ENCODE peak calls at places on chromosome 9, in ten cellular contexts. One of them, this sample, is unnamed.

GRCh38 chr9:95815153-95815552 is 60.3 kb upstream of the ERCC6L2 start:
- DNase-seq in CD4-positive, alpha-beta T cell: no peak
- DNase-seq in mesendoderm: no peak
- DNase-seq in EL: peak; percentile 61
- DNase-seq in fibroblast of pulmonary artery: peak; percentile 61
- DNase-seq in HTR-8/SVneo: peak; percentile 69
- DNase-seq in foreskin fibroblast: peak; percentile 33
- DNase-seq in AG09319: peak; percentile 46
- DNase-seq in AG04450: no peak
- DNase-seq in EH: peak; percentile 73
- DNase-seq in this sample: peak; percentile 97

GRCh38 chr9:124735121-124735520 is 36.0 kb downstream of the NR6A1 start:
- DNase-seq in HTR-8/SVneo: peak; percentile 29
- DNase-seq in mesendoderm: peak; percentile 74
- DNase-seq in CD4-positive, alpha-beta T cell: no peak
- DNase-seq in AG04450: no peak
- DNase-seq in EH: peak; percentile 77
- DNase-seq in AG09319: no peak
- DNase-seq in fibroblast of pulmonary artery: peak; percentile 75
- DNase-seq in foreskin fibroblast: peak; percentile 71
- DNase-seq in EL: peak; percentile 68
- DNase-seq in this sample: peak; percentile 71

GRCh38 chr9:137467161-137467581 is 8.0 kb upstream of the NSMF start:
- DNase-seq in CD4-positive, alpha-beta T cell: no peak
- DNase-seq in EL: no peak
- DNase-seq in HTR-8/SVneo: no peak
- DNase-seq in foreskin fibroblast: no peak
- DNase-seq in AG04450: no peak
- DNase-seq in mesendoderm: no peak
- DNase-seq in fibroblast of pulmonary artery: no peak
- DNase-seq in EH: no peak
- DNase-seq in AG09319: no peak
- DNase-seq in this sample: no peak

GRCh38 chr9:97525451-97525850 is 24.0 kb downstream of the TMOD1 start:
- DNase-seq in foreskin fibroblast: peak; percentile 71
- DNase-seq in HTR-8/SVneo: peak; percentile 45
- DNase-seq in CD4-positive, alpha-beta T cell: no peak
- DNase-seq in AG09319: peak; percentile 84
- DNase-seq in EH: peak; percentile 74
- DNase-seq in fibroblast of pulmonary artery: no peak
- DNase-seq in mesendoderm: no peak
- DNase-seq in AG04450: no peak
- DNase-seq in EL: peak; percentile 71
- DNase-seq in this sample: peak; percentile 41

GRCh38 chr9:132509921-132510874 is 72.2 kb upstream of the BARHL1 start:
- DNase-seq in EL: no peak
- DNase-seq in AG09319: no peak
- DNase-seq in EH: peak; percentile 3
- DNase-seq in fibroblast of pulmonary artery: peak; percentile 8
- DNase-seq in AG04450: no peak
- DNase-seq in HTR-8/SVneo: no peak
- DNase-seq in foreskin fibroblast: no peak
- DNase-seq in CD4-positive, alpha-beta T cell: no peak
- DNase-seq in mesendoderm: no peak
- DNase-seq in this sample: no peak

GRCh38 chr9:81002242-81002641 is 687.1 kb downstream of the TLE1 start:
- DNase-seq in AG04450: no peak
- DNase-seq in EL: no peak
- DNase-seq in mesendoderm: peak; percentile 56
- DNase-seq in foreskin fibroblast: no peak
- DNase-seq in AG09319: no peak
- DNase-seq in CD4-positive, alpha-beta T cell: no peak
- DNase-seq in HTR-8/SVneo: no peak
- DNase-seq in fibroblast of pulmonary artery: no peak
- DNase-seq in EH: no peak
- DNase-seq in this sample: peak; percentile 32

GRCh38 chr9:134630393-134630790 is 11.2 kb upstream of the COL5A1 start:
- DNase-seq in fibroblast of pulmonary artery: no peak
- DNase-seq in HTR-8/SVneo: no peak
- DNase-seq in foreskin fibroblast: no peak
- DNase-seq in mesendoderm: no peak
- DNase-seq in CD4-positive, alpha-beta T cell: no peak
- DNase-seq in EH: no peak
- DNase-seq in AG09319: no peak
- DNase-seq in EL: no peak
- DNase-seq in AG04450: no peak
- DNase-seq in this sample: no peak

GRCh38 chr9:15240927-15241326 is 66.1 kb downstream of the TTC39B start:
- DNase-seq in AG04450: no peak
- DNase-seq in mesendoderm: no peak
- DNase-seq in AG09319: no peak
- DNase-seq in CD4-positive, alpha-beta T cell: no peak
- DNase-seq in fibroblast of pulmonary artery: no peak
- DNase-seq in foreskin fibroblast: no peak
- DNase-seq in EH: no peak
- DNase-seq in HTR-8/SVneo: no peak
- DNase-seq in EL: no peak
- DNase-seq in this sample: no peak

GRCh38 chr9:137213160-137214060 is 7.9 kb downstream of the NDOR1 start:
- DNase-seq in EL: no peak
- DNase-seq in foreskin fibroblast: no peak
- DNase-seq in fibroblast of pulmonary artery: no peak
- DNase-seq in AG09319: no peak
- DNase-seq in HTR-8/SVneo: no peak
- DNase-seq in EH: no peak
- DNase-seq in mesendoderm: no peak
- DNase-seq in CD4-positive, alpha-beta T cell: no peak
- DNase-seq in AG04450: no peak
- DNase-seq in this sample: no peak

GRCh38 chr9:84697494-84698114 is 28.1 kb downstream of the NTRK2 start:
- DNase-seq in mesendoderm: peak; percentile 90
- DNase-seq in fibroblast of pulmonary artery: peak; percentile 58
- DNase-seq in EL: peak; percentile 50
- DNase-seq in CD4-positive, alpha-beta T cell: no peak
- DNase-seq in foreskin fibroblast: peak; percentile 52
- DNase-seq in AG09319: peak; percentile 5
- DNase-seq in HTR-8/SVneo: peak; percentile 10
- DNase-seq in EH: peak; percentile 68
- DNase-seq in AG04450: no peak
- DNase-seq in this sample: peak; percentile 8

GRCh38 chr9:100999914-101000540 is 28.5 kb upstream of the PLPPR1 start:
- DNase-seq in HTR-8/SVneo: no peak
- DNase-seq in AG04450: no peak
- DNase-seq in EL: no peak
- DNase-seq in CD4-positive, alpha-beta T cell: no peak
- DNase-seq in EH: no peak
- DNase-seq in foreskin fibroblast: no peak
- DNase-seq in fibroblast of pulmonary artery: no peak
- DNase-seq in mesendoderm: no peak
- DNase-seq in AG09319: no peak
- DNase-seq in this sample: peak; percentile 0

GRCh38 chr9:134915046-134915930 is 2.4 kb downstream of the FCN1 start:
- DNase-seq in EH: no peak
- DNase-seq in EL: no peak
- DNase-seq in HTR-8/SVneo: no peak
- DNase-seq in foreskin fibroblast: no peak
- DNase-seq in AG04450: no peak
- DNase-seq in fibroblast of pulmonary artery: no peak
- DNase-seq in mesendoderm: no peak
- DNase-seq in CD4-positive, alpha-beta T cell: no peak
- DNase-seq in AG09319: no peak
- DNase-seq in this sample: no peak

GRCh38 chr9:87682618-87683017 is 43.3 kb upstream of the CTSL start:
- DNase-seq in mesendoderm: no peak
- DNase-seq in EH: no peak
- DNase-seq in CD4-positive, alpha-beta T cell: no peak
- DNase-seq in AG09319: no peak
- DNase-seq in EL: no peak
- DNase-seq in AG04450: no peak
- DNase-seq in foreskin fibroblast: no peak
- DNase-seq in HTR-8/SVneo: no peak
- DNase-seq in fibroblast of pulmonary artery: no peak
- DNase-seq in this sample: no peak

GRCh38 chr9:70117835-70118319 is 74.2 kb downstream of the MAMDC2 start:
- DNase-seq in mesendoderm: no peak
- DNase-seq in CD4-positive, alpha-beta T cell: no peak
- DNase-seq in HTR-8/SVneo: peak; percentile 10
- DNase-seq in fibroblast of pulmonary artery: peak; percentile 74
- DNase-seq in EL: peak; percentile 69
- DNase-seq in AG09319: no peak
- DNase-seq in AG04450: no peak
- DNase-seq in EH: peak; percentile 74
- DNase-seq in foreskin fibroblast: peak; percentile 52
- DNase-seq in this sample: peak; percentile 82

GRCh38 chr9:132644251-132644650 is 25.5 kb downstream of the DDX31 start:
- DNase-seq in EH: no peak
- DNase-seq in HTR-8/SVneo: no peak
- DNase-seq in mesendoderm: peak; percentile 61
- DNase-seq in foreskin fibroblast: no peak
- DNase-seq in AG04450: no peak
- DNase-seq in CD4-positive, alpha-beta T cell: no peak
- DNase-seq in fibroblast of pulmonary artery: no peak
- DNase-seq in EL: no peak
- DNase-seq in AG09319: no peak
- DNase-seq in this sample: no peak

GRCh38 chr9:125407432-125407973 is 145.9 kb downstream of the GAPVD1 start:
- DNase-seq in EH: no peak
- DNase-seq in AG04450: no peak
- DNase-seq in mesendoderm: no peak
- DNase-seq in fibroblast of pulmonary artery: no peak
- DNase-seq in CD4-positive, alpha-beta T cell: no peak
- DNase-seq in foreskin fibroblast: no peak
- DNase-seq in AG09319: no peak
- DNase-seq in HTR-8/SVneo: no peak
- DNase-seq in EL: no peak
- DNase-seq in this sample: no peak